ENCODE peak calls at places on chromosomes 12 and 14, in nine cellular contexts. One of them, this sample, is unnamed.

GRCh38 chr12:63440063-63440462 is 228.2 kb downstream of the DPY19L2 start:
- DNase-seq in H4: no peak
- DNase-seq in activated T-helper 1 cell treated with anti-CD3 and anti-CD28 coated beads, Interleukin-12 subunit alpha, Interleukin-12 subunit beta, Interleukin-2, Interleukin-4 antibody, amounts not matched to agents 30 ng/mL and 10 ng/mL and 1 ng/mL, durations not matched to agents 14 hours and 24 hours and 36 hours: no peak
- DNase-seq in EL: no peak
- DNase-seq in activated gamma-delta T cell treated with Interleukin-2 at 50 U/mL for 16 hours: no peak
- DNase-seq in NCI-H460: no peak
- DNase-seq in left ventricle myocardium inferior: no peak
- DNase-seq in HuH-7: no peak
- DNase-seq in progenitor cell of endocrine pancreas: no peak
- DNase-seq in this sample: no peak

GRCh38 chr14:50897658-50898175 is 25.9 kb downstream of the ABHD12B start:
- DNase-seq in activated T-helper 1 cell treated with anti-CD3 and anti-CD28 coated beads, Interleukin-12 subunit alpha, Interleukin-12 subunit beta, Interleukin-2, Interleukin-4 antibody, amounts not matched to agents 30 ng/mL and 10 ng/mL and 1 ng/mL, durations not matched to agents 14 hours and 24 hours and 36 hours: no peak
- DNase-seq in H4: no peak
- DNase-seq in left ventricle myocardium inferior: no peak
- DNase-seq in EL: no peak
- DNase-seq in NCI-H460: no peak
- DNase-seq in HuH-7: no peak
- DNase-seq in activated gamma-delta T cell treated with Interleukin-2 at 50 U/mL for 16 hours: no peak
- DNase-seq in progenitor cell of endocrine pancreas: no peak
- DNase-seq in this sample: no peak

GRCh38 chr14:100372357-100373048 is 49.4 kb downstream of the SLC25A47 start:
- DNase-seq in EL: peak
- DNase-seq in activated T-helper 1 cell treated with anti-CD3 and anti-CD28 coated beads, Interleukin-12 subunit alpha, Interleukin-12 subunit beta, Interleukin-2, Interleukin-4 antibody, amounts not matched to agents 30 ng/mL and 10 ng/mL and 1 ng/mL, durations not matched to agents 14 hours and 24 hours and 36 hours: no peak
- DNase-seq in left ventricle myocardium inferior: no peak
- DNase-seq in progenitor cell of endocrine pancreas: no peak
- DNase-seq in NCI-H460: no peak
- DNase-seq in HuH-7: no peak
- DNase-seq in activated gamma-delta T cell treated with Interleukin-2 at 50 U/mL for 16 hours: no peak
- DNase-seq in H4: no peak
- DNase-seq in this sample: no peak

GRCh38 chr12:14454098-14454907 is 88.8 kb downstream of the ATF7IP start:
- DNase-seq in left ventricle myocardium inferior: no peak
- DNase-seq in activated T-helper 1 cell treated with anti-CD3 and anti-CD28 coated beads, Interleukin-12 subunit alpha, Interleukin-12 subunit beta, Interleukin-2, Interleukin-4 antibody, amounts not matched to agents 30 ng/mL and 10 ng/mL and 1 ng/mL, durations not matched to agents 14 hours and 24 hours and 36 hours: peak
- DNase-seq in EL: peak
- DNase-seq in H4: peak
- DNase-seq in progenitor cell of endocrine pancreas: peak
- DNase-seq in activated gamma-delta T cell treated with Interleukin-2 at 50 U/mL for 16 hours: peak
- DNase-seq in NCI-H460: peak
- DNase-seq in HuH-7: peak
- DNase-seq in this sample: no peak

GRCh38 chr12:65327207-65328076 is 49.0 kb downstream of the MSRB3 start:
- DNase-seq in left ventricle myocardium inferior: no peak
- DNase-seq in EL: peak
- DNase-seq in NCI-H460: no peak
- DNase-seq in H4: no peak
- DNase-seq in HuH-7: no peak
- DNase-seq in progenitor cell of endocrine pancreas: no peak
- DNase-seq in activated gamma-delta T cell treated with Interleukin-2 at 50 U/mL for 16 hours: no peak
- DNase-seq in activated T-helper 1 cell treated with anti-CD3 and anti-CD28 coated beads, Interleukin-12 subunit alpha, Interleukin-12 subunit beta, Interleukin-2, Interleukin-4 antibody, amounts not matched to agents 30 ng/mL and 10 ng/mL and 1 ng/mL, durations not matched to agents 14 hours and 24 hours and 36 hours: no peak
- DNase-seq in this sample: no peak

GRCh38 chr14:55446127-55446736 is 5.8 kb upstream of the TBPL2 start:
- DNase-seq in left ventricle myocardium inferior: no peak
- DNase-seq in HuH-7: peak
- DNase-seq in progenitor cell of endocrine pancreas: peak
- DNase-seq in activated T-helper 1 cell treated with anti-CD3 and anti-CD28 coated beads, Interleukin-12 subunit alpha, Interleukin-12 subunit beta, Interleukin-2, Interleukin-4 antibody, amounts not matched to agents 30 ng/mL and 10 ng/mL and 1 ng/mL, durations not matched to agents 14 hours and 24 hours and 36 hours: peak
- DNase-seq in activated gamma-delta T cell treated with Interleukin-2 at 50 U/mL for 16 hours: peak
- DNase-seq in NCI-H460: peak
- DNase-seq in H4: peak
- DNase-seq in EL: peak
- DNase-seq in this sample: peak

GRCh38 chr14:70059545-70059944 is 129.2 kb downstream of the SLC8A3 start:
- DNase-seq in progenitor cell of endocrine pancreas: no peak
- DNase-seq in HuH-7: no peak
- DNase-seq in NCI-H460: no peak
- DNase-seq in EL: no peak
- DNase-seq in activated gamma-delta T cell treated with Interleukin-2 at 50 U/mL for 16 hours: no peak
- DNase-seq in H4: no peak
- DNase-seq in activated T-helper 1 cell treated with anti-CD3 and anti-CD28 coated beads, Interleukin-12 subunit alpha, Interleukin-12 subunit beta, Interleukin-2, Interleukin-4 antibody, amounts not matched to agents 30 ng/mL and 10 ng/mL and 1 ng/mL, durations not matched to agents 14 hours and 24 hours and 36 hours: no peak
- DNase-seq in left ventricle myocardium inferior: no peak
- DNase-seq in this sample: no peak

GRCh38 chr14:35858521-35859209 is 32.5 kb downstream of the BRMS1L start:
- DNase-seq in left ventricle myocardium inferior: no peak
- DNase-seq in NCI-H460: no peak
- DNase-seq in activated T-helper 1 cell treated with anti-CD3 and anti-CD28 coated beads, Interleukin-12 subunit alpha, Interleukin-12 subunit beta, Interleukin-2, Interleukin-4 antibody, amounts not matched to agents 30 ng/mL and 10 ng/mL and 1 ng/mL, durations not matched to agents 14 hours and 24 hours and 36 hours: no peak
- DNase-seq in EL: peak
- DNase-seq in H4: no peak
- DNase-seq in progenitor cell of endocrine pancreas: no peak
- DNase-seq in HuH-7: no peak
- DNase-seq in activated gamma-delta T cell treated with Interleukin-2 at 50 U/mL for 16 hours: no peak
- DNase-seq in this sample: no peak

GRCh38 chr14:71749613-71750238 is 182.5 kb upstream of the RGS6 start:
- DNase-seq in H4: no peak
- DNase-seq in activated T-helper 1 cell treated with anti-CD3 and anti-CD28 coated beads, Interleukin-12 subunit alpha, Interleukin-12 subunit beta, Interleukin-2, Interleukin-4 antibody, amounts not matched to agents 30 ng/mL and 10 ng/mL and 1 ng/mL, durations not matched to agents 14 hours and 24 hours and 36 hours: no peak
- DNase-seq in left ventricle myocardium inferior: no peak
- DNase-seq in HuH-7: no peak
- DNase-seq in EL: no peak
- DNase-seq in progenitor cell of endocrine pancreas: no peak
- DNase-seq in NCI-H460: no peak
- DNase-seq in activated gamma-delta T cell treated with Interleukin-2 at 50 U/mL for 16 hours: no peak
- DNase-seq in this sample: no peak

GRCh38 chr12:11667159-11667558 is 17.7 kb downstream of the ETV6 start:
- DNase-seq in NCI-H460: no peak
- DNase-seq in H4: no peak
- DNase-seq in HuH-7: no peak
- DNase-seq in activated gamma-delta T cell treated with Interleukin-2 at 50 U/mL for 16 hours: no peak
- DNase-seq in EL: no peak
- DNase-seq in activated T-helper 1 cell treated with anti-CD3 and anti-CD28 coated beads, Interleukin-12 subunit alpha, Interleukin-12 subunit beta, Interleukin-2, Interleukin-4 antibody, amounts not matched to agents 30 ng/mL and 10 ng/mL and 1 ng/mL, durations not matched to agents 14 hours and 24 hours and 36 hours: no peak
- DNase-seq in left ventricle myocardium inferior: no peak
- DNase-seq in progenitor cell of endocrine pancreas: no peak
- DNase-seq in this sample: no peak

GRCh38 chr12:65825573-65826512 is 1.6 kb downstream of the HMGA2 start:
- DNase-seq in activated gamma-delta T cell treated with Interleukin-2 at 50 U/mL for 16 hours: no peak
- DNase-seq in left ventricle myocardium inferior: no peak
- DNase-seq in EL: peak
- DNase-seq in HuH-7: peak
- DNase-seq in NCI-H460: no peak
- DNase-seq in activated T-helper 1 cell treated with anti-CD3 and anti-CD28 coated beads, Interleukin-12 subunit alpha, Interleukin-12 subunit beta, Interleukin-2, Interleukin-4 antibody, amounts not matched to agents 30 ng/mL and 10 ng/mL and 1 ng/mL, durations not matched to agents 14 hours and 24 hours and 36 hours: no peak
- DNase-seq in progenitor cell of endocrine pancreas: peak
- DNase-seq in H4: no peak
- DNase-seq in this sample: peak

GRCh38 chr12:92002673-92003382 is 142.8 kb downstream of the BTG1 start:
- DNase-seq in HuH-7: no peak
- DNase-seq in activated T-helper 1 cell treated with anti-CD3 and anti-CD28 coated beads, Interleukin-12 subunit alpha, Interleukin-12 subunit beta, Interleukin-2, Interleukin-4 antibody, amounts not matched to agents 30 ng/mL and 10 ng/mL and 1 ng/mL, durations not matched to agents 14 hours and 24 hours and 36 hours: no peak
- DNase-seq in activated gamma-delta T cell treated with Interleukin-2 at 50 U/mL for 16 hours: no peak
- DNase-seq in left ventricle myocardium inferior: no peak
- DNase-seq in EL: no peak
- DNase-seq in progenitor cell of endocrine pancreas: no peak
- DNase-seq in NCI-H460: no peak
- DNase-seq in H4: no peak
- DNase-seq in this sample: no peak

GRCh38 chr12:17108877-17109520 is 503.0 kb upstream of the LMO3 start:
- DNase-seq in activated T-helper 1 cell treated with anti-CD3 and anti-CD28 coated beads, Interleukin-12 subunit alpha, Interleukin-12 subunit beta, Interleukin-2, Interleukin-4 antibody, amounts not matched to agents 30 ng/mL and 10 ng/mL and 1 ng/mL, durations not matched to agents 14 hours and 24 hours and 36 hours: no peak
- DNase-seq in EL: no peak
- DNase-seq in HuH-7: no peak
- DNase-seq in progenitor cell of endocrine pancreas: no peak
- DNase-seq in NCI-H460: no peak
- DNase-seq in left ventricle myocardium inferior: no peak
- DNase-seq in H4: no peak
- DNase-seq in activated gamma-delta T cell treated with Interleukin-2 at 50 U/mL for 16 hours: no peak
- DNase-seq in this sample: no peak

GRCh38 chr14:24207104-24207543 is 1.6 kb downstream of the TSSK4 start:
- DNase-seq in progenitor cell of endocrine pancreas: no peak
- DNase-seq in left ventricle myocardium inferior: no peak
- DNase-seq in NCI-H460: no peak
- DNase-seq in H4: no peak
- DNase-seq in activated T-helper 1 cell treated with anti-CD3 and anti-CD28 coated beads, Interleukin-12 subunit alpha, Interleukin-12 subunit beta, Interleukin-2, Interleukin-4 antibody, amounts not matched to agents 30 ng/mL and 10 ng/mL and 1 ng/mL, durations not matched to agents 14 hours and 24 hours and 36 hours: no peak
- DNase-seq in HuH-7: no peak
- DNase-seq in EL: no peak
- DNase-seq in activated gamma-delta T cell treated with Interleukin-2 at 50 U/mL for 16 hours: no peak
- DNase-seq in this sample: no peak

GRCh38 chr12:109604902-109605536 is 31.4 kb downstream of the MVK start:
- DNase-seq in NCI-H460: no peak
- DNase-seq in activated gamma-delta T cell treated with Interleukin-2 at 50 U/mL for 16 hours: no peak
- DNase-seq in EL: no peak
- DNase-seq in H4: no peak
- DNase-seq in left ventricle myocardium inferior: no peak
- DNase-seq in activated T-helper 1 cell treated with anti-CD3 and anti-CD28 coated beads, Interleukin-12 subunit alpha, Interleukin-12 subunit beta, Interleukin-2, Interleukin-4 antibody, amounts not matched to agents 30 ng/mL and 10 ng/mL and 1 ng/mL, durations not matched to agents 14 hours and 24 hours and 36 hours: no peak
- DNase-seq in progenitor cell of endocrine pancreas: no peak
- DNase-seq in HuH-7: no peak
- DNase-seq in this sample: no peak

GRCh38 chr12:121580959-121581680 is at the start of gene KDM2B:
- DNase-seq in activated gamma-delta T cell treated with Interleukin-2 at 50 U/mL for 16 hours: peak
- DNase-seq in EL: peak
- DNase-seq in HuH-7: no peak
- DNase-seq in left ventricle myocardium inferior: peak
- DNase-seq in NCI-H460: no peak
- DNase-seq in activated T-helper 1 cell treated with anti-CD3 and anti-CD28 coated beads, Interleukin-12 subunit alpha, Interleukin-12 subunit beta, Interleukin-2, Interleukin-4 antibody, amounts not matched to agents 30 ng/mL and 10 ng/mL and 1 ng/mL, durations not matched to agents 14 hours and 24 hours and 36 hours: peak
- DNase-seq in progenitor cell of endocrine pancreas: no peak
- DNase-seq in H4: no peak
- DNase-seq in this sample: no peak

GRCh38 chr12:109458771-109459208 is 18.3 kb downstream of the KCTD10 start:
- DNase-seq in left ventricle myocardium inferior: no peak
- DNase-seq in EL: no peak
- DNase-seq in NCI-H460: no peak
- DNase-seq in H4: no peak
- DNase-seq in HuH-7: no peak
- DNase-seq in activated T-helper 1 cell treated with anti-CD3 and anti-CD28 coated beads, Interleukin-12 subunit alpha, Interleukin-12 subunit beta, Interleukin-2, Interleukin-4 antibody, amounts not matched to agents 30 ng/mL and 10 ng/mL and 1 ng/mL, durations not matched to agents 14 hours and 24 hours and 36 hours: no peak
- DNase-seq in progenitor cell of endocrine pancreas: no peak
- DNase-seq in activated gamma-delta T cell treated with Interleukin-2 at 50 U/mL for 16 hours: no peak
- DNase-seq in this sample: no peak

GRCh38 chr14:63308723-63309317 is 9.9 kb downstream of the GPHB5 start:
- DNase-seq in activated gamma-delta T cell treated with Interleukin-2 at 50 U/mL for 16 hours: no peak
- DNase-seq in EL: peak
- DNase-seq in activated T-helper 1 cell treated with anti-CD3 and anti-CD28 coated beads, Interleukin-12 subunit alpha, Interleukin-12 subunit beta, Interleukin-2, Interleukin-4 antibody, amounts not matched to agents 30 ng/mL and 10 ng/mL and 1 ng/mL, durations not matched to agents 14 hours and 24 hours and 36 hours: no peak
- DNase-seq in HuH-7: peak
- DNase-seq in NCI-H460: peak
- DNase-seq in progenitor cell of endocrine pancreas: no peak
- DNase-seq in left ventricle myocardium inferior: no peak
- DNase-seq in H4: no peak
- DNase-seq in this sample: no peak

GRCh38 chr12:50192908-50193307 is 25.7 kb upstream of the CERS5 start:
- DNase-seq in EL: peak
- DNase-seq in activated gamma-delta T cell treated with Interleukin-2 at 50 U/mL for 16 hours: no peak
- DNase-seq in HuH-7: no peak
- DNase-seq in activated T-helper 1 cell treated with anti-CD3 and anti-CD28 coated beads, Interleukin-12 subunit alpha, Interleukin-12 subunit beta, Interleukin-2, Interleukin-4 antibody, amounts not matched to agents 30 ng/mL and 10 ng/mL and 1 ng/mL, durations not matched to agents 14 hours and 24 hours and 36 hours: no peak
- DNase-seq in H4: no peak
- DNase-seq in left ventricle myocardium inferior: no peak
- DNase-seq in NCI-H460: no peak
- DNase-seq in progenitor cell of endocrine pancreas: no peak
- DNase-seq in this sample: no peak

GRCh38 chr12:113325938-113326337 is 9.0 kb downstream of the SLC8B1 start:
- DNase-seq in left ventricle myocardium inferior: peak
- DNase-seq in activated gamma-delta T cell treated with Interleukin-2 at 50 U/mL for 16 hours: no peak
- DNase-seq in HuH-7: no peak
- DNase-seq in EL: peak
- DNase-seq in H4: no peak
- DNase-seq in NCI-H460: no peak
- DNase-seq in progenitor cell of endocrine pancreas: no peak
- DNase-seq in activated T-helper 1 cell treated with anti-CD3 and anti-CD28 coated beads, Interleukin-12 subunit alpha, Interleukin-12 subunit beta, Interleukin-2, Interleukin-4 antibody, amounts not matched to agents 30 ng/mL and 10 ng/mL and 1 ng/mL, durations not matched to agents 14 hours and 24 hours and 36 hours: no peak
- DNase-seq in this sample: peak

GRCh38 chr14:73662439-73663056 is 17.8 kb downstream of the DNAL1 start:
- DNase-seq in activated T-helper 1 cell treated with anti-CD3 and anti-CD28 coated beads, Interleukin-12 subunit alpha, Interleukin-12 subunit beta, Interleukin-2, Interleukin-4 antibody, amounts not matched to agents 30 ng/mL and 10 ng/mL and 1 ng/mL, durations not matched to agents 14 hours and 24 hours and 36 hours: no peak
- DNase-seq in activated gamma-delta T cell treated with Interleukin-2 at 50 U/mL for 16 hours: no peak
- DNase-seq in EL: peak
- DNase-seq in H4: peak
- DNase-seq in NCI-H460: peak
- DNase-seq in HuH-7: no peak
- DNase-seq in progenitor cell of endocrine pancreas: no peak
- DNase-seq in left ventricle myocardium inferior: no peak
- DNase-seq in this sample: no peak

GRCh38 chr12:18723752-18724151 is 14.1 kb downstream of the PLCZ1 start:
- DNase-seq in HuH-7: no peak
- DNase-seq in NCI-H460: peak
- DNase-seq in left ventricle myocardium inferior: no peak
- DNase-seq in progenitor cell of endocrine pancreas: no peak
- DNase-seq in H4: peak
- DNase-seq in EL: peak
- DNase-seq in activated T-helper 1 cell treated with anti-CD3 and anti-CD28 coated beads, Interleukin-12 subunit alpha, Interleukin-12 subunit beta, Interleukin-2, Interleukin-4 antibody, amounts not matched to agents 30 ng/mL and 10 ng/mL and 1 ng/mL, durations not matched to agents 14 hours and 24 hours and 36 hours: no peak
- DNase-seq in activated gamma-delta T cell treated with Interleukin-2 at 50 U/mL for 16 hours: no peak
- DNase-seq in this sample: no peak

GRCh38 chr14:67694791-67695393 is 672 bp downstream of the RDH11 start:
- DNase-seq in H4: peak
- DNase-seq in activated gamma-delta T cell treated with Interleukin-2 at 50 U/mL for 16 hours: peak
- DNase-seq in activated T-helper 1 cell treated with anti-CD3 and anti-CD28 coated beads, Interleukin-12 subunit alpha, Interleukin-12 subunit beta, Interleukin-2, Interleukin-4 antibody, amounts not matched to agents 30 ng/mL and 10 ng/mL and 1 ng/mL, durations not matched to agents 14 hours and 24 hours and 36 hours: peak
- DNase-seq in progenitor cell of endocrine pancreas: peak
- DNase-seq in EL: peak
- DNase-seq in HuH-7: peak
- DNase-seq in NCI-H460: peak
- DNase-seq in left ventricle myocardium inferior: peak
- DNase-seq in this sample: peak

GRCh38 chr12:90216815-90217214 is 508.2 kb upstream of the ATP2B1 start:
- DNase-seq in left ventricle myocardium inferior: no peak
- DNase-seq in activated gamma-delta T cell treated with Interleukin-2 at 50 U/mL for 16 hours: no peak
- DNase-seq in NCI-H460: no peak
- DNase-seq in EL: peak
- DNase-seq in activated T-helper 1 cell treated with anti-CD3 and anti-CD28 coated beads, Interleukin-12 subunit alpha, Interleukin-12 subunit beta, Interleukin-2, Interleukin-4 antibody, amounts not matched to agents 30 ng/mL and 10 ng/mL and 1 ng/mL, durations not matched to agents 14 hours and 24 hours and 36 hours: no peak
- DNase-seq in H4: no peak
- DNase-seq in HuH-7: no peak
- DNase-seq in progenitor cell of endocrine pancreas: no peak
- DNase-seq in this sample: peak

GRCh38 chr12:121673013-121673441 is 3.6 kb upstream of the MORN3 start:
- DNase-seq in HuH-7: no peak
- DNase-seq in left ventricle myocardium inferior: no peak
- DNase-seq in EL: peak
- DNase-seq in NCI-H460: no peak
- DNase-seq in activated gamma-delta T cell treated with Interleukin-2 at 50 U/mL for 16 hours: no peak
- DNase-seq in activated T-helper 1 cell treated with anti-CD3 and anti-CD28 coated beads, Interleukin-12 subunit alpha, Interleukin-12 subunit beta, Interleukin-2, Interleukin-4 antibody, amounts not matched to agents 30 ng/mL and 10 ng/mL and 1 ng/mL, durations not matched to agents 14 hours and 24 hours and 36 hours: no peak
- DNase-seq in progenitor cell of endocrine pancreas: no peak
- DNase-seq in H4: no peak
- DNase-seq in this sample: peak

GRCh38 chr12:92973614-92974013 is 44.5 kb upstream of the EEA1 start:
- DNase-seq in EL: peak
- DNase-seq in left ventricle myocardium inferior: no peak
- DNase-seq in HuH-7: no peak
- DNase-seq in H4: peak
- DNase-seq in activated T-helper 1 cell treated with anti-CD3 and anti-CD28 coated beads, Interleukin-12 subunit alpha, Interleukin-12 subunit beta, Interleukin-2, Interleukin-4 antibody, amounts not matched to agents 30 ng/mL and 10 ng/mL and 1 ng/mL, durations not matched to agents 14 hours and 24 hours and 36 hours: no peak
- DNase-seq in NCI-H460: no peak
- DNase-seq in progenitor cell of endocrine pancreas: no peak
- DNase-seq in activated gamma-delta T cell treated with Interleukin-2 at 50 U/mL for 16 hours: no peak
- DNase-seq in this sample: no peak

GRCh38 chr12:95784886-95785285 is 5.7 kb downstream of the NTN4 start:
- DNase-seq in EL: peak
- DNase-seq in left ventricle myocardium inferior: no peak
- DNase-seq in activated T-helper 1 cell treated with anti-CD3 and anti-CD28 coated beads, Interleukin-12 subunit alpha, Interleukin-12 subunit beta, Interleukin-2, Interleukin-4 antibody, amounts not matched to agents 30 ng/mL and 10 ng/mL and 1 ng/mL, durations not matched to agents 14 hours and 24 hours and 36 hours: no peak
- DNase-seq in HuH-7: no peak
- DNase-seq in H4: no peak
- DNase-seq in progenitor cell of endocrine pancreas: no peak
- DNase-seq in activated gamma-delta T cell treated with Interleukin-2 at 50 U/mL for 16 hours: no peak
- DNase-seq in NCI-H460: no peak
- DNase-seq in this sample: no peak

GRCh38 chr14:54241517-54241916 is 155.3 kb upstream of the CDKN3 start:
- DNase-seq in progenitor cell of endocrine pancreas: no peak
- DNase-seq in EL: no peak
- DNase-seq in left ventricle myocardium inferior: no peak
- DNase-seq in activated gamma-delta T cell treated with Interleukin-2 at 50 U/mL for 16 hours: no peak
- DNase-seq in NCI-H460: no peak
- DNase-seq in activated T-helper 1 cell treated with anti-CD3 and anti-CD28 coated beads, Interleukin-12 subunit alpha, Interleukin-12 subunit beta, Interleukin-2, Interleukin-4 antibody, amounts not matched to agents 30 ng/mL and 10 ng/mL and 1 ng/mL, durations not matched to agents 14 hours and 24 hours and 36 hours: no peak
- DNase-seq in HuH-7: no peak
- DNase-seq in H4: no peak
- DNase-seq in this sample: no peak

GRCh38 chr12:113234483-113234882 is 13.2 kb downstream of the TPCN1 start:
- DNase-seq in progenitor cell of endocrine pancreas: no peak
- DNase-seq in H4: no peak
- DNase-seq in EL: no peak
- DNase-seq in activated T-helper 1 cell treated with anti-CD3 and anti-CD28 coated beads, Interleukin-12 subunit alpha, Interleukin-12 subunit beta, Interleukin-2, Interleukin-4 antibody, amounts not matched to agents 30 ng/mL and 10 ng/mL and 1 ng/mL, durations not matched to agents 14 hours and 24 hours and 36 hours: no peak
- DNase-seq in left ventricle myocardium inferior: no peak
- DNase-seq in NCI-H460: no peak
- DNase-seq in HuH-7: no peak
- DNase-seq in activated gamma-delta T cell treated with Interleukin-2 at 50 U/mL for 16 hours: no peak
- DNase-seq in this sample: no peak

GRCh38 chr14:20262642-20263128 is 23.6 kb downstream of the OR11H4 start:
- DNase-seq in left ventricle myocardium inferior: no peak
- DNase-seq in progenitor cell of endocrine pancreas: no peak
- DNase-seq in HuH-7: no peak
- DNase-seq in activated gamma-delta T cell treated with Interleukin-2 at 50 U/mL for 16 hours: no peak
- DNase-seq in H4: peak
- DNase-seq in NCI-H460: peak
- DNase-seq in activated T-helper 1 cell treated with anti-CD3 and anti-CD28 coated beads, Interleukin-12 subunit alpha, Interleukin-12 subunit beta, Interleukin-2, Interleukin-4 antibody, amounts not matched to agents 30 ng/mL and 10 ng/mL and 1 ng/mL, durations not matched to agents 14 hours and 24 hours and 36 hours: no peak
- DNase-seq in EL: peak
- DNase-seq in this sample: no peak

GRCh38 chr12:128818065-128819022 is 5.4 kb downstream of the SLC15A4 start:
- DNase-seq in H4: no peak
- DNase-seq in HuH-7: no peak
- DNase-seq in left ventricle myocardium inferior: no peak
- DNase-seq in NCI-H460: no peak
- DNase-seq in activated T-helper 1 cell treated with anti-CD3 and anti-CD28 coated beads, Interleukin-12 subunit alpha, Interleukin-12 subunit beta, Interleukin-2, Interleukin-4 antibody, amounts not matched to agents 30 ng/mL and 10 ng/mL and 1 ng/mL, durations not matched to agents 14 hours and 24 hours and 36 hours: no peak
- DNase-seq in activated gamma-delta T cell treated with Interleukin-2 at 50 U/mL for 16 hours: no peak
- DNase-seq in EL: peak
- DNase-seq in progenitor cell of endocrine pancreas: no peak
- DNase-seq in this sample: no peak